ENCODE peak calls at places on chromosomes 5 and 9, in four cellular contexts. I is left cardiac atrium, O is tibial nerve, G is esophagus muscularis mucosa. X is an unnamed sample.

GRCh38 chr5:14110680-14111079 is 32.5 kb upstream of the TRIO start:
- DNase-seq in G (no peak), O (no peak), I (no peak), X (no peak)

GRCh38 chr5:112063878-112064615 is 307.1 kb upstream of the NREP start:
- DNase-seq in G (no peak), I (no peak), O (no peak), X (no peak)

GRCh38 chr5:17379188-17379951 is 118.7 kb upstream of the TAF11L2 start:
- DNase-seq in G (no peak), O (no peak), I (no peak), X (no peak)

GRCh38 chr9:94623253-94623652 is 16.1 kb downstream of the FBP1 start:
- DNase-seq in G (no peak), I (no peak), O (no peak), X (peak)

GRCh38 chr9:115340314-115340713 is 222.4 kb upstream of the TNC start:
- DNase-seq in G (no peak), I (no peak), O (no peak), X (no peak)

GRCh38 chr9:113309204-113309813 is 6.1 kb upstream of the RNF183 start:
- DNase-seq in G (no peak), I (no peak), O (no peak), X (peak)

GRCh38 chr5:132182366-132183040 is 45.1 kb downstream of the P4HA2 start:
- DNase-seq in O (no peak), G (no peak), I (no peak), X (no peak)

GRCh38 chr5:53871050-53871449 is 310.6 kb downstream of the NDUFS4 start:
- DNase-seq in G (no peak), I (no peak), O (no peak), X (no peak)

GRCh38 chr5:171363846-171364245 is 23.8 kb upstream of the NPM1 start:
- DNase-seq in G (no peak), O (no peak), I (no peak), X (no peak)

GRCh38 chr5:107542831-107543231 is 127.9 kb downstream of the EFNA5 start:
- DNase-seq in I (peak), O (peak), G (peak), X (peak)

GRCh38 chr5:157213527-157214243 is 33.0 kb downstream of the ITK start:
- DNase-seq in G (no peak), O (no peak), I (no peak), X (no peak)

GRCh38 chr9:12464910-12465512 is 228.2 kb upstream of the TYRP1 start:
- DNase-seq in I (no peak), O (no peak), G (no peak), X (peak)

GRCh38 chr9:123749580-123750202 is 180.2 kb downstream of the DENND1A start:
- DNase-seq in G (no peak), O (no peak), I (no peak), X (no peak)

GRCh38 chr9:16125637-16126036 is 572.8 kb downstream of the CCDC171 start:
- DNase-seq in I (no peak), O (no peak), G (no peak), X (no peak)

GRCh38 chr5:55278778-55279177 is 28.7 kb downstream of the DHX29 start:
- DNase-seq in G (no peak), O (no peak), I (no peak), X (no peak)

GRCh38 chr5:10445352-10445751 is 3.7 kb downstream of the ROPN1L start:
- DNase-seq in G (no peak), O (no peak), I (no peak), X (no peak)

GRCh38 chr9:129834489-129835127 is 467 bp downstream of the C9orf78 start:
- DNase-seq in I (no peak), O (no peak), G (no peak), X (peak)

GRCh38 chr9:78000221-78000620 is 31.4 kb downstream of the GNAQ start:
- DNase-seq in G (no peak), I (no peak), O (no peak), X (no peak)

GRCh38 chr9:121770415-121771273 is 119.2 kb downstream of the DAB2IP start:
- DNase-seq in I (peak), G (no peak), O (no peak), X (no peak)

GRCh38 chr9:129283290-129283691 is 105.2 kb upstream of the IER5L start:
- DNase-seq in I (no peak), G (peak), O (peak), X (no peak)

GRCh38 chr5:125337222-125337768 is 590.9 kb upstream of the ZNF608 start:
- DNase-seq in G (no peak), O (no peak), I (no peak), X (no peak)

GRCh38 chr9:103798620-103799019 is 295.5 kb upstream of the SMC2 start:
- DNase-seq in I (no peak), O (no peak), G (no peak), X (peak)

X was measured in HepG2.